ENCODE peak calls at places on chromosome 19, in six cellular contexts. E, N, L, S, P and F are unnamed samples.

GRCh38 chr19:56823956-56824355 is 16.6 kb downstream of the PEG3 start:
- DNase-seq in E (no peak), N (no peak), L (no peak), S (no peak), P (no peak), F (no peak)

GRCh38 chr19:52270266-52270885 is 989 bp downstream of the ZNF766 start:
- DNase-seq in E (peak; percentile 53), N (no peak), L (peak; percentile 27), S (no peak), P (no peak), F (no peak)

GRCh38 chr19:51535535-51535934 is 4.1 kb upstream of the SIGLEC6 start:
- DNase-seq in E (no peak), N (no peak), L (no peak), S (no peak), P (no peak), F (no peak)

GRCh38 chr19:47419789-47420188 is 462 bp upstream of the MEIS3 start:
- DNase-seq in E (peak; percentile 66), N (no peak), L (no peak), S (no peak), P (no peak), F (no peak)

GRCh38 chr19:52660981-52661380 is 22.8 kb upstream of the ZNF83 start:
- DNase-seq in E (no peak), N (no peak), L (no peak), S (no peak), P (no peak), F (no peak)

GRCh38 chr19:7515471-7516226 is at the start of gene ZNF358:
- DNase-seq in E (peak; percentile 92), N (peak; percentile 85), L (peak; percentile 76), S (peak; percentile 69), P (peak; percentile 81), F (peak; percentile 90)

GRCh38 chr19:16702123-16702522 is 17.5 kb upstream of the NWD1 start:
- DNase-seq in E (no peak), N (peak; percentile 46), L (peak; percentile 34), S (peak; percentile 36), P (peak; percentile 45), F (no peak)

GRCh38 chr19:10864538-10864899 is 6.8 kb upstream of the CARM1 start:
- DNase-seq in E (peak; percentile 95), N (peak; percentile 85), L (peak; percentile 86), S (peak; percentile 83), P (peak; percentile 86), F (peak; percentile 92)

GRCh38 chr19:57850553-57851017 is 926 bp downstream of the ZNF587 start:
- DNase-seq in E (peak; percentile 72), N (no peak), L (no peak), S (no peak), P (no peak), F (no peak)

GRCh38 chr19:10727599-10728250 is 9.8 kb downstream of the DNM2 start:
- DNase-seq in E (no peak), N (no peak), L (no peak), S (no peak), P (no peak), F (no peak)

GRCh38 chr19:20969498-20969897 is 46.4 kb downstream of the ZNF85 start:
- DNase-seq in E (no peak), N (no peak), L (no peak), S (no peak), P (no peak), F (no peak)

GRCh38 chr19:29843180-29844051 is 31.6 kb downstream of the CCNE1 start:
- DNase-seq in E (peak; percentile 71), N (peak; percentile 36), L (peak; percentile 43), S (peak; percentile 37), P (peak; percentile 27), F (peak; percentile 88)

GRCh38 chr19:28744943-28745342 is 468.0 kb downstream of the UQCRFS1 start:
- DNase-seq in E (no peak), N (no peak), L (no peak), S (no peak), P (no peak), F (no peak)

GRCh38 chr19:48991823-48992570 is 1.1 kb downstream of the GYS1 start:
- DNase-seq in E (peak; percentile 80), N (peak; percentile 63), L (peak; percentile 54), S (peak; percentile 85), P (peak; percentile 61), F (peak; percentile 81)

GRCh38 chr19:57191141-57192063 is at the start of gene ZNF264:
- DNase-seq in E (peak; percentile 94), N (peak; percentile 95), L (peak; percentile 90), S (peak; percentile 86), P (peak; percentile 94), F (peak; percentile 96)

GRCh38 chr19:604355-604754 is 14.7 kb downstream of the HCN2 start:
- DNase-seq in E (no peak), N (no peak), L (no peak), S (no peak), P (no peak), F (no peak)

GRCh38 chr19:6362024-6362344 is 653 bp downstream of the CLPP start:
- DNase-seq in E (no peak), N (no peak), L (no peak), S (no peak), P (no peak), F (no peak)

GRCh38 chr19:10321874-10322835 is 6.3 kb upstream of the FDX2 start:
- DNase-seq in E (no peak), N (no peak), L (no peak), S (no peak), P (no peak), F (no peak)

GRCh38 chr19:3695124-3695733 is 5.0 kb downstream of the PIP5K1C start:
- DNase-seq in E (peak; percentile 43), N (no peak), L (no peak), S (no peak), P (no peak), F (no peak)

GRCh38 chr19:54136086-54136863 is 1.3 kb upstream of the CNOT3 start:
- DNase-seq in E (peak; percentile 56), N (no peak), L (no peak), S (no peak), P (no peak), F (no peak)

DNA sequence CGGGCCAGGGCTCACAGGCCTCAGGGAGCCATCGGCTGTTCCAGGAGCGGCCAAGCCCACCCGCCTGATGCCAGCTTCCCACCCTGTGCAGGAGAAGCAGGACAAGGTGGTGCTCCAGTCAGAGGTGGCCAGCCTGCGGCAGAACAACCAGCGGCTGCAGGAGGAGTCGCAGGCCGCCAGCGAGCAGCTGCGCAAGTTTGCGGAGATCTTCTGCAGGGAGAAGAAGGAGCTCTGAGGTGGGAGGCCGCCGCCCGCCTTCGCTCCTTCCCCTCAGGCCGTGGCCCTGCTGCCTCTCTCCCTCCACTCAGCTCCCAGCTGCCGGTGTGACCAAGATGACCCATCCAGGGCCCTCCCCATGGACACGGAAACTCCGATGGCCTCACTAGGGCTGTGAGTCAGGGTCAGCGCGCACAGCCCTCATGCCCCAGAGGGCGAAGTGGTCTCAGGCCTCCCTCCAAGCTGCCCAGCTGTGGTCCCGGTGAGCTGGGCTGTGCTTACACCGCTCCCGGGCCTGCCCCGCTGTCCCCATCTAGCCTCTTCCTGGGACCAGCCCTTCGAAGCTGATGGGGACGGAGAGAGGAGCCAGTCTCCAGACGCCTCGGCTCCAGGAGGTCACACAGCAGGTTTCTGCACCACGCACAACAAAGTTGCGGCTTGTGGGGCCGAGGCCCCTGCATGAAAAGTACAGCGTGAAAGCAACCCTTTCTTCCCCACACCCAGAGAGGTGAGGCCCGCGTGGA is 17.8 kb downstream of the DPF1 start:
- DNase-seq in E (no peak), N (no peak), L (no peak), S (no peak), P (no peak), F (no peak)
- H3K36me3 ChIP-seq in E (no peaks in the 10 kb centered on the region), N (peaks cover 58% of the 10 kb centered on the region), L (no peaks in the 10 kb centered on the region), S (peaks cover 13% of the 10 kb centered on the region), P (peaks cover 51% of the 10 kb centered on the region), F (no peaks in the 10 kb centered on the region)

DNA sequence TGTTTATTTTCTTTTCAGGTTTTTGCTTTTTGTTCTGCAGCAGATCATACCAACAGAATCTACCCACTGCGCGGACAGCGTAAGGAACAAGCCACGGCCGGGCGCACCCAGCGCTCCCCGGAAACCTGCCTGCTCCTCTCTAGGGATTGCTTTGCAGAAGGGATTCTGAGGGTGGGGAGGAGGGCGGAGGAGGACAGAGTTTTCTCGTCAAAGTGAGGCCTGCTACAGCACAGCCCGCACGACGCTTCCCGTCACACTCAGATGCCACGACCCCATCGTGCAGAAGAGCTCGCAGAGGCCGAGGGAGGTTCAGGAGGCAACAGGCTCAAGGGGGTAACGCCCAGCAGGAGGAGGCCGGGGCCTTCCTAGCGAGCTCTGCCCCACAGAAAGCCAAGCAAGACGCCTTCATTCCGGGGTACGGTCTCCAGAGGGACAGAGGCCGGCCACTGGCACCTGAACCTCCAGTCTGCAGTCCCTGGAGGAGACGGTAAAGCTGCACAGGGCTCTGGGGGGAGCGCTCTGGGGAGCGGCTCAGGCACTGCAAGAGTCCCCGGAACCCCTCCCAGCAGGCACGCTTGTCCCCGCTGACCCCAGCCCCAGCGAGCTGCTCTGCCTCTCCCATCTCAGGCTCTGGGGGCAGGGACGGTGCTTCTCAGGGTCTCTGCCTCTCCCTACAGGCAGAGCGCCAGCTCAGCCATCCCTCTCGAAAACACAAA is 6.9 kb downstream of the REXO1 start:
- DNase-seq in E (no peak), N (no peak), L (no peak), S (no peak), P (no peak), F (no peak)
- H3K4me1 ChIP-seq in E (peaks cover 3% of the 10 kb centered on the region), N (peaks cover 100% of the 10 kb centered on the region), L (no peaks in the 10 kb centered on the region), S (no peaks in the 10 kb centered on the region), P (peaks cover 52% of the 10 kb centered on the region), F (peaks cover 91% of the 10 kb centered on the region)

GRCh38 chr19:19137556-19138109 is 645 bp downstream of the TMEM161A start:
- DNase-seq in E (no peak), N (no peak), L (no peak), S (no peak), P (no peak), F (peak; percentile 84)

GRCh38 chr19:19142347-19142746 is 4.1 kb upstream of the TMEM161A start:
- DNase-seq in E (peak; percentile 24), N (no peak), L (no peak), S (no peak), P (no peak), F (no peak)

GRCh38 chr19:19140476-19140875 is 2.2 kb upstream of the TMEM161A start:
- DNase-seq in E (peak; percentile 40), N (no peak), L (no peak), S (no peak), P (no peak), F (no peak)

GRCh38 chr19:19138110-19138981 is at the start of gene TMEM161A:
- DNase-seq in E (peak; percentile 99), N (peak; percentile 99), L (peak; percentile 96), S (peak; percentile 97), P (peak; percentile 98), F (peak; percentile 96)

DNA sequence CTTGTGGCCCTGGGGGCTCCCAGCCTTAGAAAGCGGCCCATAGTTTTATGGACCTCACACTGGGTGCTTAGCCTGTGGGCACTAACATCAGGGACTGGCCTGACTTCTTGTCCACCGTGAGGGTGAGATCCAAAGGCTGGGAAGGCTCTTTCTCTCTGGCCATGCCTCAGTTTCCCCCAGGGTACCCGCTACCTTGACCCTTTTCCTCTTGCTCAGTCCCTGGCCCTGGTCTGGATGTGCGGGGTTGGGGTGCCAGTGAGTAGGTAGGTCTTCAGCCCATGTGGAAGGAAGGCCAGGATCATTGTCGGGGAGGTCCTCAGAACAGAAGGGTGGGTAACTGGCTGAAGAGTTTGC is 1.6 kb upstream of the TMEM161A start:
- DNase-seq in E (no peak), N (no peak), L (no peak), S (no peak), P (no peak), F (no peak)
- TF ChIP-seq CTCF in E (peak; percentile 7), N (peak; percentile 9), L (no peak), S (no peak), P (no peak), F (peak; percentile 31)

DNA sequence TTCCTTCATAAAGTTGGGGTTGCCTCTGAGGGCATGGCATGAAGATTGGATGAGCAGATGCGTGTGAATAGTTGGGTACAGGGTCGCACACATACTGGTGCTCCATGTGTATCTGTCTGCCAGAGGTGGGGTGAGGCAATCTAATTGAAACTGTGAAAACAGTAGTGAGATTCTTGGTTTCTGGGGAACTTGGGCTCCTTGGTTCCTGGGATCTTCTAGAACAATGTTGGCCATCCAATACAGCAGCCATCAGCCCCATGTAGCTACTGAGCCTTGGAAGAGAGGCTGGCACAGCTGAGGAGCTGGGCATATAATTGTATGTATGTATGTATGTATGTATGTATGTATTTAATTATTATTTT is 616 bp downstream of the FCHO1 start:
- DNase-seq in E (no peak), N (no peak), L (no peak), S (no peak), P (no peak), F (no peak)
- H3K36me3 ChIP-seq in E (no peaks in the 10 kb centered on the region), N (no peaks in the 10 kb centered on the region), L (no peaks in the 10 kb centered on the region), S (no peaks in the 10 kb centered on the region), P (no peaks in the 10 kb centered on the region), F (peaks cover 27% of the 10 kb centered on the region)